ENCODE peak calls at places on chromosomes 12 and 14, in four cellular contexts. L is neural progenitor cell, B is aorta, K is GM23248. U is an unnamed sample.

GRCh38 chr14:51139221-51139681 is 44.3 kb upstream of the TRIM9 start:
- DNase-seq in L (no peak), B (no peak), K (no peak), U (no peak)

GRCh38 chr14:104116544-104117340 is 21.6 kb upstream of the KIF26A start:
- DNase-seq in L (peak), B (peak), K (no peak), U (peak)

GRCh38 chr12:6700646-6701051 is at the start of gene PIANP:
- DNase-seq in L (peak), B (peak), K (peak), U (no peak)

GRCh38 chr14:90836692-90837063 is 20.4 kb upstream of the TTC7B start:
- DNase-seq in L (no peak), B (no peak), K (no peak), U (peak)

GRCh38 chr14:42057176-42057575 is 450.5 kb downstream of the LRFN5 start:
- DNase-seq in L (no peak), B (no peak), K (peak), U (no peak)

GRCh38 chr12:118436002-118436724 is 59.8 kb downstream of the SUDS3 start:
- DNase-seq in L (peak), B (no peak), K (peak), U (no peak)

GRCh38 chr14:79783061-79783460 is 428.2 kb downstream of the DIO2 start:
- DNase-seq in L (no peak), B (no peak), K (no peak), U (no peak)

GRCh38 chr12:132460571-132460970 is 29.4 kb upstream of the FBRSL1 start:
- DNase-seq in L (no peak), B (no peak), K (peak), U (no peak)

GRCh38 chr12:108930155-108930554 is 50.3 kb downstream of the DAO start:
- DNase-seq in L (no peak), B (no peak), K (no peak), U (no peak)

GRCh38 chr12:6627598-6627997 is 8.2 kb downstream of the LPAR5 start:
- DNase-seq in L (no peak), B (no peak), K (no peak), U (no peak)

GRCh38 chr12:112939761-112940357 is 1.6 kb downstream of the OAS3 start:
- DNase-seq in L (no peak), B (no peak), K (no peak), U (no peak)

GRCh38 chr12:122793685-122794106 is 19.3 kb downstream of the CCDC62 start:
- DNase-seq in L (peak), B (no peak), K (peak), U (no peak)

GRCh38 chr12:75790219-75790618 is 241.4 kb downstream of the PHLDA1 start:
- DNase-seq in L (no peak), B (no peak), K (peak), U (no peak)

GRCh38 chr12:100955139-100955538 is 160.6 kb downstream of the ANO4 start:
- DNase-seq in L (no peak), B (peak), K (peak), U (no peak)

GRCh38 chr12:96170328-96170727 is 23.8 kb upstream of the ELK3 start:
- DNase-seq in L (no peak), B (no peak), K (no peak), U (no peak)

GRCh38 chr12:46217686-46218508 is 50.9 kb downstream of the SLC38A1 start:
- DNase-seq in L (no peak), B (peak), K (no peak), U (no peak)

GRCh38 chr14:91245029-91245428 is 525 bp upstream of the GPR68 start:
- DNase-seq in L (no peak), B (no peak), K (no peak), U (no peak)

GRCh38 chr12:7395950-7396349 is 48.0 kb downstream of the CD163L1 start:
- DNase-seq in L (no peak), B (no peak), K (peak), U (no peak)

GRCh38 chr12:51218607-51219161 is 822 bp upstream of the POU6F1 start:
- DNase-seq in L (peak), B (no peak), K (no peak), U (no peak)

GRCh38 chr12:50913224-50913623 is 39.1 kb upstream of the HIGD1C start:
- DNase-seq in L (no peak), B (no peak), K (no peak), U (no peak)

GRCh38 chr12:117485984-117486839 is 124.8 kb upstream of the NOS1 start:
- DNase-seq in L (no peak), B (no peak), K (peak), U (no peak)

GRCh38 chr12:1013618-1014489 is 22.8 kb downstream of the ERC1 start:
- DNase-seq in L (no peak), B (peak), K (peak), U (peak)

GRCh38 chr12:53199700-53200099 is 7.4 kb downstream of the ITGB7 start:
- DNase-seq in L (no peak), B (no peak), K (no peak), U (no peak)

GRCh38 chr12:124640096-124640495 is 72.7 kb upstream of the NCOR2 start:
- DNase-seq in L (no peak), B (no peak), K (peak), U (no peak)

GRCh38 chr12:124481772-124482566 is 85.4 kb downstream of the NCOR2 start:
- DNase-seq in L (no peak), B (peak), K (no peak), U (no peak)

GRCh38 chr12:129830796-129831195 is 73.0 kb downstream of the TMEM132D start:
- DNase-seq in L (no peak), B (no peak), K (no peak), U (no peak)

GRCh38 chr12:101697930-101698781 is 716 bp downstream of the CHPT1 start:
- DNase-seq in L (no peak), B (peak), K (peak), U (no peak)

GRCh38 chr12:51371295-51371953 is 19.8 kb downstream of the GALNT6 start:
- DNase-seq in L (peak), B (peak), K (peak), U (peak)

DNA sequence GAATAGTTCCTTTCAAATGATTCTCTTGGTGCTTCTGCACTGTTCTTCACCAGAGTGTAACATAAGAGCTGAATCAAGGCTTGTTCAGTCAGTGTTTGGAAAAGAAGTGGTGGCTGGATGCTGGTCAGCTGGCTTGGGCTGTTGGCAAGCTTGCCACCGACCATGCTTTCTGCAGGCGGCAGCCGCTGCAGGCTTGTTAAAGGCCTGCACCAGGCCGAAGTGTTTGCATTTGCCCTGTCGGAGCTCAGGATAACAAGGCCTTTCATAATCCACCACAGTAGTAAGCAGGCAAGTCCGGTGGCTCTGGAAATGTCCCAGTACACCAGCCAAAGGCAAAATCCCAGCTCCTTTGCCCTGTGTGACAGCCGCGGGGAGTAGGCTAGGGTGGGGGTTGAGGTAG is 26.9 kb downstream of the DAAM1 start:
- DNase-seq in L (no peak), B (peak), K (peak), U (no peak)
- H3K27ac ChIP-seq in L (no peak), B (peak), K (no peak), U (no peak)

GRCh38 chr12:114406326-114407033 is 536 bp upstream of the TBX5 start:
- DNase-seq in L (peak), B (no peak), K (peak), U (no peak)
- H3K4me3 ChIP-seq in L (no peak), B (no peak), K (peak), U (no peak)

GRCh38 chr12:88571543-88571942 is 8.7 kb downstream of the KITLG start:
- DNase-seq in L (no peak), B (no peak), K (peak), U (no peak)
- H3K27ac ChIP-seq in L (no peak), B (no peak), K (no peak), U (no peak)

GRCh38 chr12:10395390-10395998 is 5.7 kb upstream of the KLRK1 start:
- DNase-seq in L (no peak), B (no peak), K (peak), U (no peak)
- H3K4me3 ChIP-seq in L (no peak), B (no peak), K (no peak), U (no peak)

GRCh38 chr12:11147420-11147819 is 13.0 kb upstream of the TAS2R30 start:
- DNase-seq in L (no peak), B (no peak), K (no peak), U (no peak)
- H3K27ac ChIP-seq in L (no peak), B (no peak), K (no peak), U (no peak)

GRCh38 chr12:92365333-92365732 is 219.7 kb upstream of the BTG1 start:
- DNase-seq in L (no peak), B (no peak), K (no peak), U (no peak)

GRCh38 chr12:92362109-92362508 is 216.5 kb upstream of the BTG1 start:
- DNase-seq in L (no peak), B (no peak), K (no peak), U (no peak)

GRCh38 chr12:92362785-92363184 is 217.1 kb upstream of the BTG1 start:
- DNase-seq in L (no peak), B (no peak), K (no peak), U (no peak)

GRCh38 chr12:92365836-92366235 is 220.2 kb upstream of the BTG1 start:
- DNase-seq in L (no peak), B (no peak), K (no peak), U (no peak)

GRCh38 chr12:92363295-92364146 is 217.9 kb upstream of the BTG1 start:
- DNase-seq in L (no peak), B (peak), K (peak), U (no peak)
- H3K4me3 ChIP-seq in L (no peak), B (no peak), K (peak), U (no peak)

DNA sequence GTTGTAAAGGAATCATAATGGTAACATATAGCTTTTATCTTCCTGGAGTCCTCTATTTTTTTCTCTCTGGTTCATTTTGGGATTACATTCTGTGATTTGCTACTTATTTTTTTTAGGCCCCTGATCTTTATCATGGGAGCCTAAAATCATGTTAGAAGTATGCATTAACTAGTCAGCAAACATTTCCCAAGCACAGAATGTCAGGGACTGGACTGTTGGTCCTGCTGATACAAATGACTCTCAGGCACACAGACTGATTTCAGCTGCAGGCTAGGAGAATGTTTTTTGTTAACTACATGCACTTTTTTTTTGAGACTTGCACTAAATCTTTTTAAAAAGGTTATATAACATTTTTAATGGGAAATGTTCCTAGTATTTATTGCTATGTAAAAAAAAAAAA is 131.1 kb downstream of the ACSS3 start:
- DNase-seq in L (no peak), B (no peak), K (peak), U (no peak)
- H3K27ac ChIP-seq in L (no peak), B (no peak), K (no peak), U (no peak)

GRCh38 chr12:62785941-62786559 is 148.9 kb downstream of the PPM1H start:
- DNase-seq in L (no peak), B (no peak), K (peak), U (peak)
- H3K4me3 ChIP-seq in L (no peak), B (no peak), K (peak), U (no peak)

DNA sequence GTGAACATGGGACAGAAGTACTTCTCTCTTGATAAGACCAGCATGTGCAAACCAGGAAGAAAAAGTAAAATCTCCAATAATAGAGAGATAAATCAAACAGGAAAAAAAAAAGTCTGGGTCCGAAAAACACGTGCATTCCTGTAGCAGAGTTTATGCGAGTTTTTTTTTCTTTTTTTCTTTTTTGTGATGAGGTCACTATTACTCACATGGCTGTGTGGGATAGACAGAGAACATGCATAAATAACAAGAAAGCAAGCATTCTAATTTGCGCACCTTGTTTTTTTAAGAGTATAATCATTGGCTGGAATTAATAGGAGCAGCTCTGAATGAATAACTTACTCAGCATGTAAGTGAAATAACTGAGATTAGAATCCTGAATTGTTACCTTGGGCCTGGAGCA is 91.9 kb upstream of the CPM start:
- DNase-seq in L (no peak), B (no peak), K (peak), U (no peak)
- H3K27ac ChIP-seq in L (no peak), B (no peak), K (peak), U (peak)

GRCh38 chr12:14958361-14959125 is 2.9 kb downstream of the ARHGDIB start:
- DNase-seq in L (no peak), B (no peak), K (no peak), U (no peak)

GRCh38 chr12:14959126-14959440 is 2.3 kb downstream of the ARHGDIB start:
- DNase-seq in L (no peak), B (no peak), K (no peak), U (no peak)

GRCh38 chr12:14960548-14961465 is 594 bp downstream of the ARHGDIB start:
- DNase-seq in L (no peak), B (peak), K (peak), U (peak)

GRCh38 chr12:14959916-14960315 is 1.5 kb downstream of the ARHGDIB start:
- DNase-seq in L (no peak), B (no peak), K (no peak), U (no peak)

GRCh38 chr12:14959463-14959862 is 1.9 kb downstream of the ARHGDIB start:
- DNase-seq in L (no peak), B (no peak), K (no peak), U (no peak)
- H3K4me3 ChIP-seq in L (no peak), B (no peak), K (no peak), U (no peak)

U was measured in RWPE2.